ENCODE peak calls at places on chromosomes 4 and X, in ten cellular contexts. Z is NCI-H2171; T is stimulated activated CD8-positive, alpha-beta memory T cell treated with anti-CD3 and anti-CD28 coated beads, Interleukin-4, amount 100 ng/mL, for 48 hours; G is ascending aorta; U is GM12864; I is activated CD8-positive, alpha-beta memory T cell treated with anti-CD3 and anti-CD28 coated beads for 4 hours; H is cortex of kidney; E is CD8-positive, alpha-beta T cell; Q is A172; W is GM23338. R is an unnamed sample.

GRCh38 chr4:75673959-75674328 is 733 bp upstream of the G3BP2 start:
- DNase-seq in E (no peak), H (no peak), W (peak), G (no peak), I (no peak), Z (no peak), U (no peak), Q (no peak), T (no peak), R (no peak)

GRCh38 chrX:19709812-19710518 is 177.4 kb downstream of the SH3KBP1 start:
- DNase-seq in Z (no peak), I (no peak), T (no peak), E (no peak), U (no peak), G (no peak), H (no peak), W (no peak), Q (peak), R (no peak)

GRCh38 chr4:172979332-172979731 is 189.3 kb upstream of the GALNT7 start:
- DNase-seq in I (no peak), G (no peak), W (no peak), U (no peak), H (no peak), T (no peak), Q (no peak), E (no peak), Z (no peak), R (no peak)

GRCh38 chr4:168453146-168453545 is 27.1 kb downstream of the DDX60L start:
- DNase-seq in I (no peak), E (no peak), H (no peak), U (no peak), Q (no peak), W (no peak), Z (no peak), G (no peak), T (no peak), R (no peak)

GRCh38 chr4:75630932-75631320 is 598 bp upstream of the CDKL2 start:
- DNase-seq in E (no peak), U (no peak), W (no peak), Q (no peak), Z (no peak), G (no peak), H (no peak), I (no peak), T (no peak), R (no peak)

GRCh38 chr4:111650146-111650545 is 495.1 kb upstream of the FAM241A start:
- DNase-seq in H (no peak), W (peak), T (no peak), Z (no peak), E (no peak), G (no peak), Q (no peak), I (no peak), U (no peak), R (no peak)

GRCh38 chr4:101953949-101954348 is 163.4 kb downstream of the BANK1 start:
- DNase-seq in Q (peak), E (no peak), W (peak), Z (no peak), U (no peak), T (no peak), H (no peak), I (no peak), G (no peak), R (no peak)

GRCh38 chrX:8030361-8030760 is 103.1 kb upstream of the PNPLA4 start:
- DNase-seq in G (no peak), T (no peak), U (no peak), Q (no peak), H (no peak), W (no peak), Z (no peak), I (no peak), E (no peak), R (no peak)

GRCh38 chr4:149203256-149204001 is 612.2 kb downstream of the IQCM start:
- DNase-seq in I (no peak), W (no peak), T (no peak), Q (peak), G (no peak), Z (no peak), H (no peak), E (no peak), U (no peak), R (no peak)

GRCh38 chrX:115023139-115023538 is 5.7 kb upstream of the IL13RA2 start:
- DNase-seq in Q (peak), U (no peak), Z (no peak), E (no peak), I (no peak), H (no peak), W (no peak), G (no peak), T (no peak), R (peak)

GRCh38 chrX:46587158-46587557 is 13.6 kb downstream of the CHST7 start:
- DNase-seq in Q (no peak), Z (no peak), T (no peak), U (no peak), I (no peak), E (no peak), H (no peak), W (no peak), G (no peak), R (no peak)

GRCh38 chr4:46946914-46947313 is 37.9 kb upstream of the COX7B2 start:
- DNase-seq in E (no peak), I (no peak), G (no peak), H (no peak), Q (no peak), Z (no peak), W (no peak), U (no peak), T (no peak), R (no peak)

GRCh38 chrX:3567681-3568080 is 145.8 kb downstream of the PRKX start:
- DNase-seq in Z (no peak), U (no peak), I (no peak), E (no peak), T (no peak), H (no peak), Q (no peak), G (no peak), W (no peak), R (no peak)

GRCh38 chr4:15425520-15425919 is 2.3 kb upstream of the C1QTNF7 start:
- DNase-seq in I (no peak), H (no peak), T (no peak), W (no peak), E (no peak), G (no peak), Z (no peak), Q (no peak), U (no peak), R (no peak)

GRCh38 chr4:153110739-153111138 is 93.5 kb upstream of the TRIM2 start:
- DNase-seq in E (no peak), G (no peak), T (no peak), W (no peak), Z (no peak), I (no peak), Q (no peak), U (no peak), H (no peak), R (no peak)

GRCh38 chrX:23493941-23494374 is 159.3 kb downstream of the PTCHD1 start:
- DNase-seq in H (no peak), Q (peak), G (no peak), T (peak), E (no peak), U (no peak), I (no peak), Z (no peak), W (no peak), R (no peak)

GRCh38 chr4:103915224-103915869 is 195.6 kb upstream of the TACR3 start:
- DNase-seq in W (peak), G (no peak), I (no peak), U (peak), E (no peak), Z (no peak), T (no peak), H (no peak), Q (peak), R (no peak)

GRCh38 chr4:8871417-8872401 is at the start of gene HMX1:
- DNase-seq in E (no peak), I (no peak), Z (peak), H (no peak), W (peak), G (no peak), Q (no peak), U (no peak), T (no peak), R (no peak)

GRCh38 chr4:114263233-114263632 is 283.8 kb upstream of the ARSJ start:
- DNase-seq in I (no peak), U (no peak), H (no peak), W (peak), Z (no peak), Q (no peak), G (no peak), E (no peak), T (no peak), R (no peak)

GRCh38 chrX:3160771-3161170 is 119.5 kb downstream of the ARSF start:
- DNase-seq in W (peak), G (no peak), E (no peak), Z (no peak), Q (no peak), H (no peak), T (no peak), U (no peak), I (no peak), R (no peak)

GRCh38 chrX:66602381-66602938 is 36.4 kb downstream of the EDA2R start:
- DNase-seq in H (no peak), I (no peak), E (no peak), Z (no peak), Q (no peak), G (no peak), U (no peak), T (no peak), W (peak), R (no peak)

GRCh38 chr4:48367016-48367415 is 25.7 kb downstream of the SLAIN2 start:
- DNase-seq in Q (no peak), Z (no peak), I (no peak), T (no peak), E (no peak), W (no peak), H (no peak), U (no peak), G (no peak), R (no peak)

GRCh38 chr4:40548256-40548655 is 81.4 kb downstream of the RBM47 start:
- DNase-seq in T (no peak), H (no peak), U (no peak), W (no peak), G (no peak), Z (no peak), Q (peak), I (no peak), E (no peak), R (no peak)

GRCh38 chr4:173281420-173282333 is 52.5 kb downstream of the HMGB2 start:
- DNase-seq in H (no peak), U (no peak), W (no peak), Q (no peak), T (no peak), I (no peak), G (no peak), E (no peak), Z (no peak), R (no peak)